ENCODE peak calls at places on chromosomes 6 and 20, in seven cellular contexts. J is SK-N-SH, A is HepG2, W is HCT116, Q is H1, N is GM12878, P is K562. O is an unnamed sample.

GRCh38 chr6:91098006-91098405 is 511.1 kb upstream of the MAP3K7 start:
- DNase-seq in W (no peak), P (no peak), N (no peak), Q (no peak), J (no peak), A (no peak), O (no peak)

GRCh38 chr6:168440520-168441433 is at the start of gene SMOC2:
- DNase-seq in W (no peak), Q (peak; percentile 71), A (no peak), N (no peak), P (no peak), J (peak; percentile 82), O (peak; percentile 18)

GRCh38 chr6:150018846-150019580 is 6.3 kb downstream of the RAET1L start:
- DNase-seq in P (no peak), Q (no peak), A (no peak), N (no peak), W (no peak), J (no peak), O (no peak)

GRCh38 chr20:4242376-4242775 is 227.0 kb upstream of the RNF24 start:
- DNase-seq in J (no peak), Q (no peak), A (no peak), N (no peak), P (peak; percentile 21), W (no peak), O (no peak)

GRCh38 chr6:147508871-147509608 is 550 bp downstream of the SAMD5 start:
- DNase-seq in N (no peak), P (peak; percentile 52), J (peak; percentile 31), Q (peak; percentile 61), A (no peak), W (no peak), O (no peak)

GRCh38 chr20:23629542-23630391 is 8.0 kb downstream of the CST3 start:
- DNase-seq in W (no peak), N (no peak), J (no peak), A (peak; percentile 71), Q (no peak), P (no peak), O (no peak)

GRCh38 chr20:61953037-61953788 is 112.5 kb downstream of the TAF4 start:
- DNase-seq in J (no peak), N (no peak), A (no peak), Q (peak; percentile 37), W (no peak), P (no peak), O (no peak)

GRCh38 chr6:167937948-167938911 is 59.2 kb upstream of the KIF25 start:
- DNase-seq in J (no peak), W (no peak), Q (no peak), N (no peak), A (no peak), P (no peak), O (no peak)

GRCh38 chr6:119523546-119523945 is 174.0 kb upstream of the MAN1A1 start:
- DNase-seq in W (no peak), Q (no peak), N (no peak), P (no peak), J (no peak), A (no peak), O (no peak)

GRCh38 chr20:5667703-5668528 is 82.3 kb upstream of the SHLD1 start:
- DNase-seq in W (no peak), Q (no peak), P (no peak), J (no peak), A (no peak), N (no peak), O (no peak)

GRCh38 chr6:108361312-108361932 is 66.6 kb downstream of the AFG1L start:
- DNase-seq in W (no peak), Q (no peak), P (peak; percentile 40), N (no peak), J (no peak), A (no peak), O (no peak)

GRCh38 chr6:157823523-157824370 is 701 bp downstream of the SNX9 start:
- DNase-seq in Q (peak; percentile 66), P (peak; percentile 70), N (peak; percentile 56), W (peak; percentile 62), J (peak; percentile 79), A (peak; percentile 67), O (peak; percentile 23)

GRCh38 chr20:19397676-19398075 is 185.2 kb downstream of the SLC24A3 start:
- DNase-seq in A (no peak), J (no peak), Q (no peak), P (no peak), W (no peak), N (no peak), O (no peak)

GRCh38 chr6:131199568-131200272 is 64.5 kb downstream of the AKAP7 start:
- DNase-seq in P (no peak), Q (no peak), W (peak; percentile 12), J (peak; percentile 16), N (peak; percentile 71), A (peak; percentile 63), O (peak; percentile 21)

GRCh38 chr6:6699741-6700367 is 111.3 kb downstream of the LY86 start:
- DNase-seq in A (no peak), J (peak; percentile 28), P (peak; percentile 30), Q (no peak), W (peak; percentile 58), N (no peak), O (peak; percentile 49)

GRCh38 chr20:59110607-59111006 is 53.0 kb upstream of the ZNF831 start:
- DNase-seq in N (no peak), P (no peak), A (no peak), Q (no peak), J (no peak), W (no peak), O (no peak)

GRCh38 chr20:3890410-3890751 is 1.2 kb downstream of the PANK2 start:
- DNase-seq in A (peak; percentile 48), W (no peak), P (no peak), J (no peak), Q (no peak), N (no peak), O (no peak)

GRCh38 chr6:109373762-109374161 is 8.5 kb downstream of the CD164 start:
- DNase-seq in P (no peak), Q (no peak), A (no peak), W (no peak), N (peak; percentile 89), J (no peak), O (no peak)

GRCh38 chr20:48822879-48823385 is 4.9 kb downstream of the PREX1 start:
- DNase-seq in W (no peak), P (no peak), A (no peak), N (peak; percentile 40), J (no peak), Q (no peak), O (no peak)

GRCh38 chr20:53406580-53406979 is 187.1 kb downstream of the ZNF217 start:
- DNase-seq in Q (no peak), A (no peak), W (no peak), P (no peak), N (no peak), J (no peak), O (no peak)
- TF ChIP-seq JUND in Q (no peak), A (no peak), W (no peak), P (no peak), N (no peak), J (no peak), O (no peak)

DNA sequence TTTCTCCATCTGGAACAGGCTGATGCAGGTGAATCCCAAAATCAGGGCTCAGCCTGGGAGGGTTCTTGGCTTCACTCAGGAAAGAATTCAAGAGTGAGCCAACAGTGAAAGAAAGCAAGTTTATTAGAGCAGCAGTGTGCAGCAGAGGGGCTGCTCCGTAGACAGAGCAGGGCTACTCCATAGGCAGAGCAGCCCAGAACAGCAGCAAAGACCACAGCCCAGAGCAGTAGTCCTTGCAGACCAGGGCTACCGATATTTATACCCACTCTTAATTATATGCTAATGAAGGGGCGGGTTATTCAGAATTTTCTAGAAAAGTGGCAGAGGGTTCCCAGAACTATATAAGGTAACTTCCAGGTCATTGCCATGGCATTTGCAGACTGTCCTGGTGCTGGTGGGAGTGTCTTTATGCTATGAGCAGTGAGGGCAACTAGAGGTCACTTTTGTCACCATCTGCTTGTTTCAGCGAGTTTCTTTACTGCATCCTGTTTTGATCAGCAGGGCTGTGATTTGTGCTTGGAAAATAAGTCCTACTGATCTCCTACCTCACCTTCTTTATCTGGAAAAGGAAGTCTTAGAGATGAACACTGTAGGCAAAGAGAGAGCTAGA is 39.8 kb upstream of the PTPN1 start:
- DNase-seq in J (no peak), A (no peak), N (no peak), P (no peak), W (no peak), Q (no peak), O (no peak)
- TF ChIP-seq JUND in J (no peak), A (no peak), N (no peak), P (no peak), W (no peak), Q (no peak), O (no peak)

GRCh38 chr6:29753309-29753644 is 30.0 kb downstream of the HLA-F start:
- DNase-seq in W (no peak), P (no peak), J (no peak), A (no peak), N (no peak), Q (no peak), O (no peak)

GRCh38 chr6:29755295-29755871 is 32.1 kb downstream of the HLA-F start:
- DNase-seq in J (no peak), Q (no peak), P (no peak), A (no peak), N (no peak), W (no peak), O (no peak)

GRCh38 chr6:29751480-29751879 is 28.2 kb downstream of the HLA-F start:
- DNase-seq in J (no peak), N (no peak), Q (no peak), A (no peak), P (no peak), W (no peak), O (no peak)

GRCh38 chr6:29750709-29751108 is 27.5 kb downstream of the HLA-F start:
- DNase-seq in J (no peak), P (no peak), W (no peak), A (no peak), N (no peak), Q (no peak), O (no peak)

DNA sequence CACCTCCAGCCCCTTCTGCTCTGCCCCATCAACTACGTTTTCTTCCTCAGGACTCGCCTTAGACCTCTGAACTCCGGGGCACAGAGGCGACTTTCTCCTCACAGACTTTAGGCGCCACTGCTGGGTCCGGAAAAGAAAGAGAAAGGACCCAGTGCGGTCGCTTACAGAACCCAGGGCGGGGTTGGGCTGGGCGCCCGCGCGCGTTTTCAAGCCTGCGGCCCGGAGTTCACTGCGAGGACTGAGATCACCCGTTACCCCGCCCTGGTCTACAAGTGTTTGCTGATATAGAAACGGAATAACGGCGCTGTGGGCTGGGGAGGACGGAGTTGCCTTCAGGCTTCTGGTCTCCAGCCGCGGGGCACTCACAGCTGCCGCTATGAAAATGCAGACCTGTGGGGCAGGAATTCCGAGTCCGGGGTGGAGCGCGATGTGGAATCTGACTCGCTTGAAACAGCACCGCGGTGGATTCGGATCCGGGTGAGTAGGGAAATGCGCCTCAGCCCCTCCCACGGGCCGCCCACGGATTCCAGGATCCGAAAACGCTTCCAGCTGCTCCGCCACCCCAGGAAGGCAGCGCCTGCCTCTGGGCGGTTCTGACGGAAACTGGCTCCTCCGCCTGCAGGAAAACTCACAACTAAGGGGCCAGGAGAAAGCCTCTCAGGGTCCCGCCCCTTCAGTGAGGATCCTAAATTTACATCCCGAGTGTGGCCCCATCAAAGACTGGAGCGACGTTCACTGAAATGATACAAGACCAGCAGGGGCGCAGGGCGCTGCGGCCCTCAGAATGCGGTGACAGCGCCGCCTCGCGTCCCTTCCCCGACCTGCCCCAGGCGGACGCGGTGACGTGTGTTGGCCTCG is 29.4 kb downstream of the HLA-F start:
- DNase-seq in N (peak; percentile 54), J (peak; percentile 77), W (peak; percentile 90), Q (peak; percentile 91), A (peak; percentile 80), P (peak; percentile 87), O (peak; percentile 73)
- TF ChIP-seq JUND in N (no peak), J (no peak), W (no peak), Q (peak; percentile 69), A (peak; percentile 65), P (peak; percentile 84), O (no peak)

GRCh38 chr6:129853996-129854711 is 7.0 kb downstream of the TMEM244 start:
- DNase-seq in W (peak; percentile 32), N (no peak), J (no peak), Q (no peak), P (no peak), A (no peak), O (no peak)
- TF ChIP-seq JUND in W (peak; percentile 38), N (no peak), J (peak; percentile 3), Q (no peak), P (peak; percentile 78), A (no peak), O (no peak)